ENCODE peak calls at places on chromosome 19, in four cellular contexts. S is GM12878, I is HepG2, T is K562. Y is an unnamed sample.

GRCh38 chr19:46861691-46862503 is 1.1 kb downstream of the ARHGAP35 start:
- DNase-seq in I (no peak), S (no peak), T (peak), Y (no peak)

GRCh38 chr19:9752701-9753443 is 15.7 kb downstream of the ZNF846 start:
- DNase-seq in I (no peak), S (no peak), T (no peak), Y (no peak)

GRCh38 chr19:31408460-31409124 is 59.4 kb upstream of the TSHZ3 start:
- DNase-seq in S (no peak), I (no peak), T (peak), Y (no peak)

GRCh38 chr19:46488551-46488950 is 7.1 kb downstream of the PNMA8B start:
- DNase-seq in T (no peak), S (no peak), I (no peak), Y (no peak)

GRCh38 chr19:1760020-1760419 is 6.7 kb downstream of the ONECUT3 start:
- DNase-seq in I (no peak), T (peak), S (no peak), Y (no peak)

GRCh38 chr19:24062222-24062621 is 24.8 kb upstream of the ZNF254 start:
- DNase-seq in T (no peak), I (no peak), S (no peak), Y (no peak)

GRCh38 chr19:49684251-49684982 is 5.0 kb upstream of the ADM5 start:
- DNase-seq in T (peak), I (no peak), S (no peak), Y (peak)

GRCh38 chr19:29855087-29855486 is 43.3 kb downstream of the CCNE1 start:
- DNase-seq in T (no peak), S (no peak), I (no peak), Y (no peak)

GRCh38 chr19:7507884-7508283 is 8.0 kb upstream of the ZNF358 start:
- DNase-seq in T (peak), I (peak), S (no peak), Y (peak)

GRCh38 chr19:50551034-50551712 is 17.1 kb downstream of the LRRC4B start:
- DNase-seq in I (no peak), T (no peak), S (no peak), Y (no peak)

GRCh38 chr19:467554-467953 is 6.7 kb upstream of the SHC2 start:
- DNase-seq in S (no peak), T (no peak), I (no peak), Y (no peak)

GRCh38 chr19:46902402-46902766 is 41.6 kb downstream of the ARHGAP35 start:
- DNase-seq in T (no peak), I (no peak), S (no peak), Y (no peak)

GRCh38 chr19:7469654-7470285 is 19.1 kb downstream of the PEX11G start:
- DNase-seq in T (no peak), I (no peak), S (no peak), Y (no peak)

GRCh38 chr19:4059931-4060620 is 6.6 kb downstream of the ZBTB7A start:
- DNase-seq in I (no peak), S (peak), T (peak), Y (no peak)

GRCh38 chr19:9406798-9407352 is 28.5 kb downstream of the ZNF266 start:
- DNase-seq in T (peak), S (no peak), I (no peak), Y (peak)

GRCh38 chr19:4606921-4607678 is 32.2 kb upstream of the TNFAIP8L1 start:
- DNase-seq in S (no peak), I (no peak), T (peak), Y (peak)

GRCh38 chr19:41219924-41220567 is 1.0 kb downstream of the AXL start:
- DNase-seq in S (no peak), T (peak), I (no peak), Y (no peak)

GRCh38 chr19:56765107-56765506 is 75.4 kb downstream of the PEG3 start:
- DNase-seq in I (no peak), S (no peak), T (no peak), Y (no peak)

GRCh38 chr19:48715681-48716171 is 3.8 kb downstream of the MAMSTR start:
- DNase-seq in I (no peak), S (no peak), T (no peak), Y (no peak)

GRCh38 chr19:5006201-5006600 is 37.3 kb downstream of the KDM4B start:
- DNase-seq in S (no peak), T (peak), I (no peak), Y (no peak)

GRCh38 chr19:50817941-50818858 is 5.4 kb downstream of the KLK1 start:
- DNase-seq in I (no peak), S (peak), T (peak), Y (peak)

GRCh38 chr19:42433503-42434260 is 6.5 kb upstream of the LIPE start:
- DNase-seq in T (peak), S (no peak), I (peak), Y (peak)

GRCh38 chr19:596263-596655 is 6.6 kb downstream of the HCN2 start:
- DNase-seq in I (no peak), S (no peak), T (no peak), Y (no peak)

GRCh38 chr19:9786342-9786741 is 17.8 kb upstream of the ZNF846 start:
- DNase-seq in S (no peak), T (peak), I (no peak), Y (no peak)

GRCh38 chr19:554817-555216 is 11.0 kb downstream of the GZMM start:
- DNase-seq in S (no peak), I (no peak), T (no peak), Y (no peak)

GRCh38 chr19:30160996-30161655 is 211.1 kb upstream of the ZNF536 start:
- DNase-seq in I (no peak), S (no peak), T (no peak), Y (no peak)

GRCh38 chr19:18197941-18198340 is 4.9 kb downstream of the MPV17L2 start:
- DNase-seq in I (no peak), T (no peak), S (no peak), Y (no peak)
- TF ChIP-seq FOXK2 in I (no peak), T (no peak), S (no peak), Y (no peak)

GRCh38 chr19:18716857-18717256 is 33.4 kb downstream of the CRTC1 start:
- DNase-seq in I (no peak), T (no peak), S (no peak), Y (no peak)
- TF ChIP-seq TARDBP in I (no peak), T (no peak), S (no peak), Y (no peak)

DNA sequence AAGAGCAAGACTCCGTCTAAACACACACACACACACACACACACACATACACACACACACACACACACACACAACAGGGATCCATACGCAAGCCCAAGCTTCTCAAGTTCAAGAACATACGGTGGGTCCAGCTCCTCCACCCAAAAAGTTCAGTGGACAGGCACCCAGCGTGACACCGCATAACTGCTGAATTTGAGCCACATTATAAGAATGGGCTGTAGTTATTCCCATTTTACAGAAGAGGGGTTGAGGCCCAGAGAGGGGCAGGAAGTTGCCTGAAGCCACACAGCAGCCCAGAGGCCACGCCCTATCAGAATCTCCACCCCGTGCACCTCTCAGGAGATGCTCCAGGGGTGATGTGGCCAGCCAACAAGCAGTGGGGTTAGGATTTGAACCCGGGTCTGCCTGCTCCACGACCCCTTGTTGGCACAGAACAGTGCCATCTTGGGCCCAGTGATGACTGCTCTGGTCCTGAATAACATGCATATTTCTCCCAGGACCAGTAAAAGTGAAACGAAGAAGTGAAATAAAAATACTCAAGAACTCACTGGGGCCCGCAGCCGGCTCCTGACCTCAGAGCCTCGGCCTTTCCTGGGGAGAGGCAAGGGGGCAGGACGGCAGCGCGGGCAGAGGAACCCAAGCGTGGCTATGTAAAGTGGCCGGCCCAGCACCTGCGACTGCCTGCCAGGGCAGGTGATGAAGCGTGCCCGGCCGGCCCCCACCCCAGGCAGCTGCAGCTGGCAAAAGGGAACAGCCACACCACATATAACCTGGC is 61.9 kb downstream of the AP1M1 start:
- DNase-seq in T (no peak), S (peak), I (no peak), Y (no peak)
- TF ChIP-seq FOXK2 in T (no peak), S (no peak), I (no peak), Y (no peak)

GRCh38 chr19:38375098-38375493 is 725 bp downstream of the PSMD8 start:
- DNase-seq in I (no peak), S (no peak), T (peak), Y (no peak)
- TF ChIP-seq TARDBP in I (no peak), S (no peak), T (no peak), Y (no peak)

GRCh38 chr19:45100797-45101196 is 7.8 kb downstream of the PPP1R37 start:
- DNase-seq in I (no peak), T (no peak), S (no peak), Y (no peak)
- TF ChIP-seq FOXK2 in I (no peak), T (no peak), S (no peak), Y (no peak)

Y was measured in HEK293T.